ENCODE peak calls at places on chromosomes 2 and 18, in six cellular contexts. I is choroid plexus epithelial cell, K is spleen, V is Panc1, Z is left ventricle myocardium inferior, S is body of pancreas. F is an unnamed sample.

GRCh38 chr2:234706086-234706485 is 209.2 kb upstream of the ARL4C start:
- DNase-seq in I (no peak), K (no peak), V (no peak), Z (no peak), S (no peak), F (no peak)

GRCh38 chr18:10519999-10520935 is 5.6 kb upstream of the NAPG start:
- DNase-seq in I (peak), K (peak), V (peak), Z (peak), S (peak), F (peak)

GRCh38 chr18:74942319-74942910 is 266.5 kb downstream of the PTGR3 start:
- DNase-seq in I (no peak), K (no peak), V (no peak), Z (no peak), S (no peak), F (no peak)

GRCh38 chr2:163441603-163442002 is 294.2 kb downstream of the FIGN start:
- DNase-seq in I (no peak), K (no peak), V (no peak), Z (no peak), S (no peak), F (no peak)

GRCh38 chr2:216373896-216374295 is 1.6 kb upstream of the MARCHF4 start:
- DNase-seq in I (no peak), K (no peak), V (no peak), Z (no peak), S (no peak), F (no peak)

GRCh38 chr2:233928594-233929351 is 11.6 kb downstream of the TRPM8 start:
- DNase-seq in I (peak), K (no peak), V (no peak), Z (no peak), S (no peak), F (peak)

GRCh38 chr2:69021027-69021426 is 8.0 kb downstream of the ANTXR1 start:
- DNase-seq in I (no peak), K (no peak), V (no peak), Z (no peak), S (no peak), F (no peak)

GRCh38 chr2:10042301-10043161 is 819 bp upstream of the KLF11 start:
- DNase-seq in I (peak), K (peak), V (peak), Z (peak), S (peak), F (peak)

GRCh38 chr2:31558401-31559295 is 22.1 kb downstream of the SRD5A2 start:
- DNase-seq in I (peak), K (no peak), V (peak), Z (no peak), S (no peak), F (peak)

GRCh38 chr2:143686585-143687164 is 557.5 kb downstream of the ARHGAP15 start:
- DNase-seq in I (peak), K (no peak), V (peak), Z (no peak), S (no peak), F (peak)

GRCh38 chr2:36482576-36483214 is 115.3 kb downstream of the FEZ2 start:
- DNase-seq in I (peak), K (no peak), V (no peak), Z (no peak), S (peak), F (peak)

GRCh38 chr2:151860613-151861146 is 32.5 kb upstream of the ARL5A start:
- DNase-seq in I (no peak), K (no peak), V (no peak), Z (no peak), S (no peak), F (peak)

GRCh38 chr2:63399171-63399570 is 189.1 kb downstream of the WDPCP start:
- DNase-seq in I (no peak), K (no peak), V (no peak), Z (no peak), S (no peak), F (no peak)

GRCh38 chr2:104855174-104856085 is 1.5 kb downstream of the POU3F3 start:
- DNase-seq in I (no peak), K (no peak), V (no peak), Z (no peak), S (no peak), F (no peak)

GRCh38 chr2:116511426-116511825 is 1303.1 kb upstream of the DDX18 start:
- DNase-seq in I (no peak), K (no peak), V (no peak), Z (no peak), S (no peak), F (no peak)

GRCh38 chr2:240873805-240874714 is 5.4 kb downstream of the AGXT start:
- DNase-seq in I (no peak), K (peak), V (no peak), Z (no peak), S (no peak), F (no peak)

GRCh38 chr2:157627594-157628281 is 926 bp downstream of the ACVR1C start:
- DNase-seq in I (peak), K (peak), V (no peak), Z (no peak), S (peak), F (no peak)

GRCh38 chr2:41894563-41895333 is 153.1 kb upstream of the PKDCC start:
- DNase-seq in I (no peak), K (no peak), V (no peak), Z (no peak), S (no peak), F (no peak)

GRCh38 chr2:182763311-182763912 is 47.4 kb downstream of the DNAJC10 start:
- DNase-seq in I (peak), K (no peak), V (no peak), Z (no peak), S (peak), F (peak)

GRCh38 chr2:216281316-216281715 is 91.0 kb downstream of the MARCHF4 start:
- DNase-seq in I (no peak), K (no peak), V (no peak), Z (no peak), S (no peak), F (no peak)

GRCh38 chr18:36176177-36176584 is 11.1 kb upstream of the MOCOS start:
- DNase-seq in I (no peak), K (no peak), V (no peak), Z (no peak), S (no peak), F (no peak)
- TF ChIP-seq CTCF in I (no peak), K (no peak), V (no peak), Z (no peak), S (no peak), F (no peak)

DNA sequence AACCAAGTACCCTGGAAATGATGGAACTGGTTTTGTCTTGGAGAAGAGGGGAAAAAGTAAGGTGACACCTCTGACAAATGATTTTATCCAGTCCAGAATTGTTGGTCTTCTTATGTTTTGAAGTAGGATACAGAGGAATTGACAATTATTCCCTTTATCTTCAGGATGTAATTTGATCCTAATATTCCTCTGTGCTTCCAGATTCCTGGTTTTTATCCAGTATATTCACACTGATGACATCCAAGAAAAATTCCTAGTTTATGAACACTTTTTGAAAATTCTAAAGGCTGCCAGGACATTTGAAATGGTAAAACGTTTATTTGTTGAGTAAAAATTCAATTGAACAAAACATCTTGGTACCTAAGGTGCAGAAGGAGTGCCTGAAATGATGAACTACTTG is 22.2 kb upstream of the ETAA1 start:
- DNase-seq in I (no peak), K (no peak), V (no peak), Z (no peak), S (no peak), F (no peak)
- H3K4me3 ChIP-seq in I (no peak), K (no peak), V (no peak), Z (no peak), S (no peak), F (no peak)

GRCh38 chr2:175309799-175310198 is 128.3 kb upstream of the ATP5MC3 start:
- DNase-seq in I (peak), K (no peak), V (no peak), Z (no peak), S (no peak), F (peak)
- TF ChIP-seq CTCF in I (peak), K (no peak), V (peak), Z (peak), S (no peak), F (peak)

GRCh38 chr2:88856409-88857135 is 165.1 kb downstream of the RPIA start:
- DNase-seq in I (no peak), K (no peak), V (no peak), Z (no peak), S (no peak), F (no peak)
- H3K4me3 ChIP-seq in I (no peak), K (peak), V (no peak), Z (no peak), S (no peak), F (no peak)